ENCODE peak calls at places on chromosomes 12 and 14, in four cellular contexts. P is germinal center; L is activated T-cell treated with anti-CD3 and anti-CD28 coated beads, Interleukin-2, amount 50 U/mL, for 4 hours; U is NCI-H1092 treated with DMSO at 0.1 percent for 48 hours. H is an unnamed sample.

GRCh38 chr12:76785407-76785806 is 21.5 kb downstream of the ZDHHC17 start:
- DNase-seq in P (no peak), L (no peak), U (no peak), H (no peak)

GRCh38 chr14:61296707-61297502 is 15.8 kb upstream of the TMEM30B start:
- DNase-seq in P (peak), L (no peak), U (peak), H (peak)

GRCh38 chr12:97748298-97748697 is 285.7 kb downstream of the RMST start:
- DNase-seq in P (no peak), L (no peak), U (peak), H (peak)

GRCh38 chr12:104026841-104027599 is 23.0 kb downstream of the GLT8D2 start:
- DNase-seq in P (no peak), L (no peak), U (no peak), H (peak)

GRCh38 chr12:29792132-29792531 is 8.4 kb upstream of the TMTC1 start:
- DNase-seq in P (no peak), L (no peak), U (no peak), H (no peak)

GRCh38 chr12:92034858-92035401 is 110.7 kb downstream of the BTG1 start:
- DNase-seq in P (peak), L (peak), U (peak), H (peak)

GRCh38 chr12:114414031-114414865 is 8.3 kb upstream of the TBX5 start:
- DNase-seq in P (no peak), L (no peak), U (no peak), H (no peak)

GRCh38 chr12:43348221-43348620 is 203.8 kb downstream of the ADAMTS20 start:
- DNase-seq in P (no peak), L (no peak), U (no peak), H (peak)

GRCh38 chr12:51846911-51847829 is 1.3 kb downstream of the FIGNL2 start:
- DNase-seq in P (peak), L (peak), U (no peak), H (peak)

GRCh38 chr14:68886109-68886434 is 93.0 kb downstream of the ACTN1 start:
- DNase-seq in P (no peak), L (no peak), U (no peak), H (peak)

GRCh38 chr12:115687094-115687493 is 590.4 kb downstream of the MED13L start:
- DNase-seq in P (no peak), L (no peak), U (no peak), H (no peak)

GRCh38 chr12:96368233-96368632 is 32.0 kb downstream of the CDK17 start:
- DNase-seq in P (no peak), L (no peak), U (peak), H (peak)

GRCh38 chr12:4224211-4224878 is 49.2 kb upstream of the CCND2 start:
- DNase-seq in P (no peak), L (no peak), U (no peak), H (no peak)

GRCh38 chr14:77882098-77882497 is 82.2 kb downstream of the ADCK1 start:
- DNase-seq in P (no peak), L (no peak), U (peak), H (peak)

GRCh38 chr14:96911499-96912130 is 114.4 kb downstream of the VRK1 start:
- DNase-seq in P (no peak), L (no peak), U (no peak), H (no peak)

GRCh38 chr12:630656-631632 is 32.3 kb downstream of the NINJ2 start:
- DNase-seq in P (peak), L (peak), U (no peak), H (no peak)

GRCh38 chr12:117151195-117152031 is 38.9 kb downstream of the FBXO21 start:
- DNase-seq in P (no peak), L (no peak), U (no peak), H (peak)

GRCh38 chr14:96363751-96364336 is 518 bp downstream of the GSKIP start:
- DNase-seq in P (peak), L (peak), U (peak), H (peak)

GRCh38 chr14:101074124-101075024 is 170.9 kb upstream of the RTL1 start:
- DNase-seq in P (no peak), L (no peak), U (no peak), H (no peak)

GRCh38 chr14:92600318-92601053 is 86.9 kb downstream of the RIN3 start:
- DNase-seq in P (no peak), L (no peak), U (no peak), H (peak)

GRCh38 chr14:105501504-105502291 is 10.7 kb downstream of the TEDC1 start:
- DNase-seq in P (no peak), L (no peak), U (no peak), H (no peak)

GRCh38 chr12:70880744-70881143 is 39.8 kb downstream of the PTPRR start:
- DNase-seq in P (no peak), L (no peak), U (no peak), H (no peak)

GRCh38 chr12:10716704-10717315 is 6.3 kb downstream of the YBX3 start:
- DNase-seq in P (no peak), L (no peak), U (no peak), H (peak)

GRCh38 chr14:73721101-73721821 is 7.1 kb upstream of the PNMA1 start:
- DNase-seq in P (no peak), L (no peak), U (no peak), H (no peak)

GRCh38 chr12:78095623-78096022 is 264.9 kb downstream of the NAV3 start:
- DNase-seq in P (no peak), L (no peak), U (no peak), H (no peak)

GRCh38 chr12:84919271-84919670 is 6.7 kb upstream of the SLC6A15 start:
- DNase-seq in P (no peak), L (no peak), U (no peak), H (no peak)

GRCh38 chr12:116434155-116435065 is 124.8 kb upstream of the MAP1LC3B2 start:
- DNase-seq in P (no peak), L (no peak), U (no peak), H (peak)

GRCh38 chr12:44847888-44848770 is 28.0 kb downstream of the NELL2 start:
- DNase-seq in P (peak), L (peak), U (no peak), H (peak)

GRCh38 chr14:60250318-60251035 is 1.5 kb downstream of the PPM1A start:
- DNase-seq in P (no peak), L (no peak), U (no peak), H (peak)

GRCh38 chr12:105166736-105167135 is 59.2 kb downstream of the WASHC4 start:
- DNase-seq in P (no peak), L (no peak), U (no peak), H (no peak)

GRCh38 chr14:36450550-36450949 is 69.5 kb downstream of the NKX2-1 start:
- DNase-seq in P (no peak), L (no peak), U (no peak), H (no peak)

GRCh38 chr14:88551094-88551870 is 3.5 kb downstream of the PTPN21 start:
- DNase-seq in P (no peak), L (peak), U (peak), H (peak)

GRCh38 chr12:18589316-18589715 is 148.5 kb downstream of the PLCZ1 start:
- DNase-seq in P (no peak), L (no peak), U (no peak), H (no peak)

GRCh38 chr12:123643911-123644310 is 10.3 kb downstream of the GTF2H3 start:
- DNase-seq in P (no peak), L (no peak), U (no peak), H (no peak)

GRCh38 chr12:15164997-15165659 is 56.1 kb downstream of the RERG start:
- DNase-seq in P (no peak), L (no peak), U (peak), H (peak)

GRCh38 chr14:56138987-56139386 is 20.8 kb downstream of the PELI2 start:
- DNase-seq in P (no peak), L (no peak), U (no peak), H (peak)